ENCODE peak calls at places on chromosomes 1 and 21, in five cellular contexts. Z, Y, D, X and E are unnamed samples.

GRCh38 chr1:33267468-33268205 is 11.3 kb downstream of the ZNF362 start:
- DNase-seq in Z (no peak), Y (no peak), D (no peak), X (no peak), E (no peak)

GRCh38 chr1:198699167-198700015 is 60.6 kb downstream of the PTPRC start:
- DNase-seq in Z (peak), Y (peak), D (peak), X (no peak), E (peak)

GRCh38 chr1:201647722-201648065 is 108.8 kb downstream of the NAV1 start:
- DNase-seq in Z (no peak), Y (no peak), D (no peak), X (no peak), E (no peak)

GRCh38 chr1:104646233-104646632 is 896.5 kb downstream of the AMY1C start:
- DNase-seq in Z (no peak), Y (no peak), D (no peak), X (no peak), E (no peak)

GRCh38 chr1:11413907-11414495 is 65.0 kb upstream of the DISP3 start:
- DNase-seq in Z (no peak), Y (no peak), D (peak), X (no peak), E (no peak)

GRCh38 chr1:5430911-5431310 is 561.3 kb downstream of the NPHP4 start:
- DNase-seq in Z (no peak), Y (no peak), D (no peak), X (no peak), E (no peak)

GRCh38 chr1:179295356-179295755 is 1.8 kb downstream of the SOAT1 start:
- DNase-seq in Z (no peak), Y (no peak), D (no peak), X (no peak), E (no peak)

GRCh38 chr1:223224465-223224864 is 81.4 kb upstream of the TLR5 start:
- DNase-seq in Z (no peak), Y (no peak), D (no peak), X (no peak), E (no peak)

GRCh38 chr1:180169641-180170155 is 15.0 kb downstream of the QSOX1 start:
- DNase-seq in Z (no peak), Y (no peak), D (no peak), X (no peak), E (no peak)

GRCh38 chr1:223813645-223814044 is 32.1 kb downstream of the TP53BP2 start:
- DNase-seq in Z (no peak), Y (no peak), D (no peak), X (no peak), E (no peak)

GRCh38 chr1:203252678-203253077 is 23.2 kb upstream of the CHIT1 start:
- DNase-seq in Z (no peak), Y (no peak), D (peak), X (no peak), E (no peak)

GRCh38 chr21:38439336-38439900 is 58.9 kb downstream of the ERG start:
- DNase-seq in Z (no peak), Y (peak), D (no peak), X (no peak), E (no peak)

GRCh38 chr21:32392880-32393676 is at the start of gene URB1:
- DNase-seq in Z (peak), Y (peak), D (peak), X (peak), E (peak)

GRCh38 chr1:85321237-85321964 is 45.0 kb upstream of the BCL10 start:
- DNase-seq in Z (no peak), Y (peak), D (no peak), X (no peak), E (peak)

GRCh38 chr1:9129391-9130041 is 614 bp upstream of the GPR157 start:
- DNase-seq in Z (peak), Y (peak), D (peak), X (peak), E (peak)

GRCh38 chr1:64886877-64887276 is 79.5 kb downstream of the JAK1 start:
- DNase-seq in Z (no peak), Y (no peak), D (no peak), X (no peak), E (no peak)

GRCh38 chr1:200198247-200198646 is 170.7 kb downstream of the NR5A2 start:
- DNase-seq in Z (no peak), Y (no peak), D (no peak), X (no peak), E (no peak)

GRCh38 chr1:31767225-31767624 is 3.1 kb upstream of the ADGRB2 start:
- DNase-seq in Z (no peak), Y (no peak), D (no peak), X (no peak), E (no peak)

GRCh38 chr1:53799141-53799540 is 39.0 kb downstream of the NDC1 start:
- DNase-seq in Z (no peak), Y (no peak), D (no peak), X (no peak), E (no peak)

GRCh38 chr1:39214998-39215873 is 10.7 kb downstream of the MACF1 start:
- DNase-seq in Z (peak), Y (no peak), D (no peak), X (peak), E (peak)

GRCh38 chr1:16122361-16122881 is 33.4 kb downstream of the EPHA2 start:
- DNase-seq in Z (peak), Y (peak), D (no peak), X (no peak), E (no peak)

GRCh38 chr1:206925116-206925736 is 3.5 kb upstream of the FCMR start:
- DNase-seq in Z (peak), Y (no peak), D (no peak), X (peak), E (peak)

GRCh38 chr1:65059930-65060538 is 88.0 kb upstream of the AK4 start:
- DNase-seq in Z (no peak), Y (peak), D (peak), X (no peak), E (peak)

GRCh38 chr21:44444286-44444931 is 10.9 kb upstream of the LRRC3 start:
- DNase-seq in Z (peak), Y (no peak), D (no peak), X (no peak), E (no peak)

GRCh38 chr1:10212476-10212875 is 2.1 kb downstream of the KIF1B start:
- DNase-seq in Z (no peak), Y (no peak), D (no peak), X (no peak), E (no peak)

GRCh38 chr1:68113961-68114360 is 63.5 kb upstream of the DIRAS3 start:
- DNase-seq in Z (no peak), Y (no peak), D (no peak), X (no peak), E (no peak)

GRCh38 chr1:24308365-24309015 is 10.7 kb upstream of the GRHL3 start:
- DNase-seq in Z (no peak), Y (peak), D (peak), X (no peak), E (peak)

GRCh38 chr1:11837767-11838348 is 9.7 kb downstream of the NPPA start:
- DNase-seq in Z (no peak), Y (no peak), D (no peak), X (no peak), E (no peak)

GRCh38 chr1:36151845-36152203 is 2.5 kb upstream of the TRAPPC3 start:
- DNase-seq in Z (no peak), Y (peak), D (peak), X (peak), E (peak)

GRCh38 chr1:18555036-18555435 is 74.3 kb downstream of the KLHDC7A start:
- DNase-seq in Z (no peak), Y (no peak), D (no peak), X (no peak), E (no peak)

GRCh38 chr1:115364044-115364775 is 26.2 kb upstream of the NGF start:
- DNase-seq in Z (no peak), Y (peak), D (no peak), X (no peak), E (no peak)

GRCh38 chr21:44650973-44651675 is 3.3 kb downstream of the KRTAP12-4 start:
- DNase-seq in Z (no peak), Y (no peak), D (no peak), X (no peak), E (no peak)

GRCh38 chr1:63042278-63042677 is 258.3 kb downstream of the ATG4C start:
- DNase-seq in Z (no peak), Y (no peak), D (no peak), X (no peak), E (no peak)

GRCh38 chr1:118660769-118661168 is 327.4 kb downstream of the TBX15 start:
- DNase-seq in Z (no peak), Y (no peak), D (no peak), X (no peak), E (no peak)

GRCh38 chr1:199007423-199007822 is 368.6 kb downstream of the PTPRC start:
- DNase-seq in Z (peak), Y (peak), D (no peak), X (no peak), E (no peak)

GRCh38 chr1:46413596-46413985 is 19.5 kb downstream of the FAAH start:
- DNase-seq in Z (peak), Y (peak), D (peak), X (no peak), E (peak)

GRCh38 chr1:93629101-93630059 is 52.3 kb downstream of the BCAR3 start:
- DNase-seq in Z (no peak), Y (peak), D (peak), X (peak), E (peak)

GRCh38 chr1:27600500-27601175 is 3.3 kb downstream of the AHDC1 start:
- DNase-seq in Z (no peak), Y (no peak), D (peak), X (no peak), E (no peak)

GRCh38 chr1:36160388-36160948 is 4.5 kb downstream of the MAP7D1 start:
- DNase-seq in Z (no peak), Y (no peak), D (no peak), X (no peak), E (no peak)

DNA sequence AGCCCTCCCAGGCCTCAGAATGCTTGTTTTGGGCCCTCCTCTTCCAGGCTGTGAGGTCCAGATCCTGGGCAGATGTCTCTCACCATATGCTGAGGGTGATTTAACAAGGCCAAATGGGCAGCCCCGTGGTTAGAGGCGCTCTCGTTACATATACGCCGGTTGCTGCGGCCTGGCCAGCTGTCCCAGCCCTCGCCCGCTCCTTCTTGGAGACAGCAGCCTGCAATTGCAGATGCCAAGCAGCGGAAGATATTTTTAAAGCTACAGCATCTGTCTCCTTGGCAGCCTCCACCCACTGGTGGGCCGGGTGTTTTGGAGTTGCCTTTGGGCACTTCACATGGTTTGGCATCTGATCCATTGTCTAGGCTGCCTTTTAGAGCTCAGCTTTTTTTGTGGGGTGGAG is 178.8 kb upstream of the NFIA start:
- DNase-seq in Z (no peak), Y (peak), D (peak), X (no peak), E (no peak)
- H3K4me3 ChIP-seq in Z (no peak), Y (no peak), D (no peak), X (no peak), E (no peak)

GRCh38 chr21:45922648-45923047 is 58.9 kb upstream of the COL6A1 start:
- DNase-seq in Z (no peak), Y (no peak), D (no peak), X (no peak), E (no peak)

GRCh38 chr21:45919593-45919992 is 62.0 kb upstream of the COL6A1 start:
- DNase-seq in Z (no peak), Y (no peak), D (no peak), X (no peak), E (no peak)

GRCh38 chr21:45923146-45923545 is 58.4 kb upstream of the COL6A1 start:
- DNase-seq in Z (peak), Y (peak), D (peak), X (no peak), E (no peak)

GRCh38 chr21:45920824-45921600 is 60.6 kb upstream of the COL6A1 start:
- DNase-seq in Z (no peak), Y (no peak), D (no peak), X (no peak), E (no peak)

GRCh38 chr21:45921917-45922316 is 59.7 kb upstream of the COL6A1 start:
- DNase-seq in Z (no peak), Y (no peak), D (no peak), X (no peak), E (no peak)
- TF ChIP-seq CTCF in Z (no peak), Y (no peak), D (no peak), X (no peak), E (no peak)

GRCh38 chr1:248853668-248854375 is 5.1 kb downstream of the ZNF692 start:
- DNase-seq in Z (no peak), Y (no peak), D (no peak), X (no peak), E (no peak)
- H3K4me3 ChIP-seq in Z (no peak), Y (no peak), D (no peak), X (no peak), E (no peak)

DNA sequence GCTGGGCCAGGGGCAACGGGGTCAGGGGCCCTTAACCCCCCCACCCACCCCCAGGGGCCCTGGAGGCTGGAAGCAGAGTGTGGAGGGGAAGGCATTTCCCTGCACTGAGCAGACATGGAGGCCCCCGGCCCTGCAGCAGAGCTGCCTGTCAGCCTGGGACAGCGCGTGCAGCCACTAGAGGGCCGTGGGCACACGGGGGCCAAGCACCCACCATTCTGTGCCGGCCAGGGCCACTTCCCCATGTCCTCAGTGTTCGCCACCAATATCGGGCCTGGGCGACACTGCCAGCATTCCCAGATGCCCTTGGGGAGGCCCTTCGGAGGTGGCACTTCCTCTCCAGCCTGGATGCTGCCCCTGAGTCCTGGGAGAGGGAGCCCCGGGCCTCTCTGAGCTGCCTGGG is 23.2 kb upstream of the ARHGEF16 start:
- DNase-seq in Z (no peak), Y (no peak), D (peak), X (no peak), E (no peak)
- TF ChIP-seq CTCF in Z (no peak), Y (peak), D (peak), X (peak), E (no peak)

GRCh38 chr1:94961582-94961981 is 34.7 kb upstream of the CNN3 start:
- DNase-seq in Z (no peak), Y (no peak), D (no peak), X (no peak), E (no peak)

GRCh38 chr1:94963864-94964263 is 37.0 kb upstream of the CNN3 start:
- DNase-seq in Z (no peak), Y (no peak), D (no peak), X (no peak), E (no peak)

GRCh38 chr1:94961994-94962744 is 35.3 kb upstream of the CNN3 start:
- DNase-seq in Z (no peak), Y (no peak), D (no peak), X (no peak), E (no peak)

GRCh38 chr1:94966033-94966432 is 39.1 kb upstream of the CNN3 start:
- DNase-seq in Z (no peak), Y (no peak), D (no peak), X (no peak), E (no peak)

DNA sequence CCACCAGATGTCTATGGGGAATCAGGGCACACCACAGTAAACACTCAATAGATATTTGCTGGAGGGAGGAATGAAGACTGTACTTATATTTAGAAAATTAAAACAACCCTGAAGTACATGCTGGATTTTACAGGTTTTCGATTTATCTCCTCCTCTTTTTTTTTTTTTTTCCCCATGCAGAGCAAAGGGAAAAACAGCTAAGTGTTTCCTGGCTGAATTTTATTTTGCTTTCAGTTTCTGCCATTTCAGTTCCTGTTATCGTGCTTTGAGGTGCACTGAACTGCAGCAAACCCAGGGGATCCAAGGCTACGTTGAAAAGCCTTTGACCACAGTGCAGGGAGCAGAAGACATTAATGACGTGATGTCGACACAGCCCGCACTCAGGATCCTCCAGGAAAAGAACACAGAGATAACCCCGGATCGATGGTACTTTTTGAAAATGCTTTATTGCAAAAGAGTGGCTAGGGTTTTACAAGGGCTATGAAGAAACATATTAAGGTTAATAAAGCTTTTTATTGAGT is 35.9 kb upstream of the CNN3 start:
- DNase-seq in Z (no peak), Y (peak), D (no peak), X (peak), E (peak)
- H3K4me3 ChIP-seq in Z (peak), Y (no peak), D (no peak), X (peak), E (peak)

GRCh38 chr1:44609768-44610526 is 64.3 kb downstream of the TMEM53 start:
- DNase-seq in Z (no peak), Y (no peak), D (no peak), X (no peak), E (no peak)

GRCh38 chr1:44608141-44608540 is 66.1 kb downstream of the TMEM53 start:
- DNase-seq in Z (no peak), Y (no peak), D (no peak), X (no peak), E (peak)

GRCh38 chr1:44610527-44611148 is 63.6 kb downstream of the TMEM53 start:
- DNase-seq in Z (no peak), Y (no peak), D (no peak), X (no peak), E (no peak)

GRCh38 chr1:44611419-44611818 is 62.9 kb downstream of the TMEM53 start:
- DNase-seq in Z (no peak), Y (no peak), D (no peak), X (no peak), E (no peak)

GRCh38 chr1:44609412-44609767 is 64.9 kb downstream of the TMEM53 start:
- DNase-seq in Z (no peak), Y (peak), D (peak), X (no peak), E (peak)
- TF ChIP-seq CTCF in Z (peak), Y (peak), D (peak), X (peak), E (peak)

DNA sequence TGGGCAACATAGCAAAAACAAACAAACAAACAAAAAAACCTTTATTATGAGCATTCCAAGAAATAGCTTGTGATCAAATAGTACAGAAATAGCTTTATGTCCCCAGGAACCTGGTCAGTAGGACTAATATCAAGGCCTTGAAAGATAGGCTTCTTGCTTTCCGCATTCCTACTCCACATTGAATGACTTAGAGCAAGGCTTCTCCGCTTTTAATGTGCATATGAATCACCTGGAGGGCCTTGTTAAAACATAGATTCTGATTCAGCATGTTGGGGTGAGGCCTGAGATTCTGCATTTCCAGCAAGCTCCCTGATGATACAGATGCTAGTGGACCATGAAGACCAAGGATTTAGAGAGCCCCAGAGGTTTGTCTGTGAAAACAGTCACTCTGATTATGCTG is 17.4 kb downstream of the PLEKHA6 start:
- DNase-seq in Z (no peak), Y (no peak), D (no peak), X (no peak), E (no peak)
- H3K4me3 ChIP-seq in Z (no peak), Y (no peak), D (no peak), X (no peak), E (no peak)